ENCODE peak calls at places on chromosomes 7 and 10, in six cellular contexts. R is hepatocyte, P is AG10803, B is fibroblast of the aortic adventitia, W is heart left ventricle, K is uterus. H is an unnamed sample.

GRCh38 chr7:158740013-158740656 is 35.5 kb upstream of the NCAPG2 start:
- DNase-seq in R (peak; percentile 73), P (peak; percentile 62), B (peak; percentile 67), W (no peak), K (no peak), H (peak; percentile 94)

GRCh38 chr10:5064656-5065055 is 29.6 kb upstream of the AKR1C3 start:
- DNase-seq in R (no peak), P (peak; percentile 62), B (no peak), W (no peak), K (no peak), H (peak; percentile 22)

GRCh38 chr7:22476822-22477221 is 23.2 kb downstream of the STEAP1B start:
- DNase-seq in R (no peak), P (no peak), B (no peak), W (no peak), K (no peak), H (no peak)

GRCh38 chr7:110531186-110531585 is 559.7 kb upstream of the LRRN3 start:
- DNase-seq in R (peak; percentile 1), P (no peak), B (no peak), W (no peak), K (no peak), H (no peak)

GRCh38 chr10:100621360-100622205 is 85.8 kb downstream of the HIF1AN start:
- DNase-seq in R (no peak), P (peak; percentile 20), B (peak; percentile 2), W (no peak), K (no peak), H (peak; percentile 6)

GRCh38 chr7:36671432-36671829 is 52.9 kb downstream of the AOAH start:
- DNase-seq in R (no peak), P (no peak), B (no peak), W (no peak), K (no peak), H (no peak)

GRCh38 chr7:28990200-28990960 is 32.2 kb upstream of the TRIL start:
- DNase-seq in R (no peak), P (peak; percentile 77), B (peak; percentile 46), W (peak; percentile 74), K (no peak), H (peak; percentile 42)

GRCh38 chr7:101978683-101979082 is 161.3 kb downstream of the CUX1 start:
- DNase-seq in R (no peak), P (no peak), B (no peak), W (no peak), K (no peak), H (no peak)

GRCh38 chr7:137877301-137877700 is 30.5 kb upstream of the DGKI start:
- DNase-seq in R (no peak), P (no peak), B (no peak), W (no peak), K (no peak), H (no peak)

GRCh38 chr10:14063531-14064317 is 267.0 kb downstream of the FRMD4A start:
- DNase-seq in R (peak; percentile 47), P (peak; percentile 98), B (peak; percentile 96), W (no peak), K (no peak), H (peak; percentile 94)

GRCh38 chr10:67242531-67242930 is 316.7 kb downstream of the LRRTM3 start:
- DNase-seq in R (no peak), P (no peak), B (no peak), W (no peak), K (no peak), H (no peak)

GRCh38 chr7:148286150-148286549 is 304.4 kb upstream of the C7orf33 start:
- DNase-seq in R (peak; percentile 61), P (no peak), B (no peak), W (no peak), K (no peak), H (peak; percentile 12)

GRCh38 chr10:35578608-35578956 is 26.6 kb upstream of the GJD4 start:
- DNase-seq in R (no peak), P (no peak), B (no peak), W (no peak), K (no peak), H (no peak)

GRCh38 chr10:125284875-125285597 is 124.7 kb upstream of the CTBP2 start:
- DNase-seq in R (no peak), P (no peak), B (no peak), W (no peak), K (no peak), H (no peak)

DNA sequence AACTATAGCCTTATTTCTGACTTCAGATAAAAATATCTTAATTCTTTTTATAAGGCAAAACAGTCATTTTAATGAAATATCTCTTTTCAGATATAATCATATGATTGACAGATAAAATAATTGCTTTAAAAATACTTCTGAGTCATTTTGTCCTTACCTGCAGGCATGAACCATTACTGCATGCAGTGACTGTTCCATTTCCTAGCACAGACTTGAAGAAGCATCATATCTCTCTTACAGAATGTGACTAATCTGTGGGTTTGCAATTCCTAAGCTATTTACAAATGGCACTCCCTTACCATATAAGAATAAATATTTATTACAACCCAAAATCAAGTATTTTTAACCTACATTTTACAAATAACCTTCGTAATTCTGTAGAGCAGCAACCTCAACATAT is 120.7 kb downstream of the SRPK2 start:
- DNase-seq in R (peak; percentile 21), P (peak; percentile 68), B (peak; percentile 69), W (no peak), K (no peak), H (peak; percentile 58)
- TF ChIP-seq CTCF in R (no peak), P (no peak), B (peak; percentile 10), W (no peak), K (peak; percentile 15), H (no peak)

DNA sequence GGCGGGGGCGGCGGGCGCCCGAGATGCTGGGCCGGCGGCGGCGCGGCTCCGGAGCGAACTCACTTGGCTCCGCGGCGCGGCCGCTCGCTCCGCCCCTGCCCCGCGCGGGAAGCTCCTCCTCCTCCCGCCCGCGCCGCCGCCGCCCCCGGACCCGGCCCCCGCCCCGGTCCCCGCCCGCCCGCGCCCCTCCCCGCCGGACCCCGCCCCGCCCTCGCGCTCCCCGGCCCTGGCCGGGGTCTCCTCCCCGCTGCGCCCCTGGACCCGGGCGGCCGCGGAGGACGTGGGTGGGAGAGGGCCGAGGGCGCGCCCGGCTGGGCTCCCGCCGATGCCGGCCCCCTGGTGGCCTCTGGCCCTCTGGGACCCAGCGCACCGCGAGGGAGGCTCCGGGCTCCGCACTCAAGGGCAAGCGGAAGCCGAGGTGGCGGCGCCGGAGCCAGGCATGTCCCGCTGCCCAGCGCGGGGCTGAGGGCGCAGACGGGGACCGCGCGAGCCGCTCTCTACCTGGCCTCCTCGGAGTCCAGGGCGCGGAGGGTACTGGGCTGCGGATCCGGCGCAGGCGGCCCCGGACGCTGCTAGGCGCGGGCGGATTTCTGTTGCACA is at the start of gene TCERG1L:
- DNase-seq in R (peak; percentile 62), P (no peak), B (no peak), W (no peak), K (no peak), H (no peak)
- H3K4me3 ChIP-seq in R (peak within 1 kb of the TSS; percentile 33), P (no peak within 1 kb of the TSS), B (no peak within 1 kb of the TSS), W (peak within 1 kb of the TSS; percentile 37), K (peak within 1 kb of the TSS; percentile 29), H (no peak within 1 kb of the TSS)

GRCh38 chr10:129958118-129958685 is 5.9 kb downstream of the EBF3 start:
- DNase-seq in R (no peak), P (no peak), B (peak; percentile 56), W (no peak), K (no peak), H (peak; percentile 86)
- TF ChIP-seq CTCF in R (peak; percentile 45), P (no peak), B (peak; percentile 19), W (peak; percentile 24), K (no peak), H (peak; percentile 64)

DNA sequence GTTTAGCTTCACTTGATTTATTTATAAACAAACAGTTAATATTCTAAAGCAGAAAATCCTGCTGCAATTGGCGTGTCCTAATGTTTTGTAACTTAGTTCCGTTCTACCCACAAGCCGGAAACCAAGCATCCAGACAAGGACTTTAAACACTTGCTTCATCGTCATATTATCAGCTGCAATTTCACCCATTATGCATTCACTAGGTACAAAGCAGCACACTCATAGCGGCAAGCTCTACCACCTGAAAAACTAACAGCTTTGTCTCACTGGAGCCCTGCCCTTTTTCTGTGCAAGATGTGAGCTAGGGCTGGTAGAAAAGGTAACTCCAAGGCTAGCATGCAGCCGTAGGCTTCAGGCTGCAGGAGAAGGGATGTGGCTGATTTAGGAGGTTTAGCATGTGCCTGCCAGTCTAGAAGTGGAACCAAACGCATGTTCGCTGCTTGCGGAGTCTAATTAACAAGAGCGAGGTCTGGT is 43.7 kb upstream of the BPGM start:
- DNase-seq in R (peak; percentile 7), P (peak; percentile 54), B (no peak), W (no peak), K (no peak), H (peak; percentile 57)
- H3K4me3 ChIP-seq in R (no peak overlapping the region), P (peak overlapping the region; percentile 28), B (no peak overlapping the region), W (no peak overlapping the region), K (no peak overlapping the region), H (no peak overlapping the region)

GRCh38 chr7:100705753-100706671 is at the start of gene POP7:
- DNase-seq in R (peak; percentile 100), P (peak; percentile 97), B (peak; percentile 98), W (peak; percentile 99), K (peak; percentile 99), H (peak; percentile 99)

GRCh38 chr7:100706672-100707311 is 871 bp downstream of the POP7 start:
- DNase-seq in R (peak; percentile 69), P (no peak), B (no peak), W (no peak), K (peak; percentile 42), H (no peak)

GRCh38 chr7:100710452-100710851 is 4.5 kb downstream of the POP7 start:
- DNase-seq in R (no peak), P (no peak), B (no peak), W (no peak), K (no peak), H (no peak)

GRCh38 chr7:100708395-100708794 is 2.5 kb downstream of the POP7 start:
- DNase-seq in R (no peak), P (no peak), B (no peak), W (no peak), K (no peak), H (no peak)

GRCh38 chr7:100705341-100705752 is 574 bp upstream of the POP7 start:
- DNase-seq in R (peak; percentile 86), P (peak; percentile 58), B (peak; percentile 70), W (peak; percentile 74), K (peak; percentile 78), H (peak; percentile 75)
- TF ChIP-seq CTCF in R (peak; percentile 95), P (peak; percentile 84), B (peak; percentile 93), W (peak; percentile 88), K (peak; percentile 91), H (peak; percentile 94)

GRCh38 chr7:27130540-27131389 is at the start of gene HOXA4:
- DNase-seq in R (peak; percentile 91), P (peak; percentile 89), B (peak; percentile 74), W (peak; percentile 75), K (peak; percentile 92), H (peak; percentile 63)
- H3K4me3 ChIP-seq in R (peak within 1 kb of the TSS; percentile 80), P (peak within 1 kb of the TSS; percentile 79), B (peak within 1 kb of the TSS; percentile 73), W (peak within 1 kb of the TSS; percentile 53), K (peak within 1 kb of the TSS; percentile 64), H (peak within 1 kb of the TSS; percentile 40)

GRCh38 chr7:116293139-116293538 is 82.8 kb downstream of the TES start:
- DNase-seq in R (no peak), P (no peak), B (no peak), W (no peak), K (no peak), H (no peak)
- TF ChIP-seq CTCF in R (no peak), P (peak; percentile 29), B (peak; percentile 29), W (no peak), K (no peak), H (peak; percentile 20)